ENCODE peak calls at places on chromosomes 3 and 15, in five cellular contexts. One of them, this sample, is unnamed.

GRCh38 chr15:77985031-77985930 is 92.2 kb downstream of the TBC1D2B start:
- DNase-seq in IMR-90: no peak
- DNase-seq in trophoblast cell: no peak
- DNase-seq in mesenchymal stem cell: no peak
- DNase-seq in neuronal stem cell: no peak
- DNase-seq in this sample: no peak

GRCh38 chr3:10515396-10515795 is 10.0 kb upstream of the ATP2B2 start:
- DNase-seq in IMR-90: no peak
- DNase-seq in trophoblast cell: no peak
- DNase-seq in mesenchymal stem cell: no peak
- DNase-seq in neuronal stem cell: no peak
- DNase-seq in this sample: no peak

GRCh38 chr3:149702691-149703426 is 45.0 kb upstream of the WWTR1 start:
- DNase-seq in IMR-90: peak; percentile 97
- DNase-seq in trophoblast cell: no peak
- DNase-seq in mesenchymal stem cell: peak; percentile 87
- DNase-seq in neuronal stem cell: no peak
- DNase-seq in this sample: no peak

GRCh38 chr3:124700880-124701684 is 29.2 kb upstream of the UMPS start:
- DNase-seq in IMR-90: peak; percentile 37
- DNase-seq in trophoblast cell: no peak
- DNase-seq in mesenchymal stem cell: peak; percentile 13
- DNase-seq in neuronal stem cell: no peak
- DNase-seq in this sample: no peak

GRCh38 chr15:60005352-60006202 is 1.5 kb downstream of the FOXB1 start:
- DNase-seq in IMR-90: no peak
- DNase-seq in trophoblast cell: peak; percentile 14
- DNase-seq in mesenchymal stem cell: no peak
- DNase-seq in neuronal stem cell: no peak
- DNase-seq in this sample: peak; percentile 69

GRCh38 chr15:66715181-66715624 is 13.2 kb downstream of the SMAD6 start:
- DNase-seq in IMR-90: no peak
- DNase-seq in trophoblast cell: no peak
- DNase-seq in mesenchymal stem cell: no peak
- DNase-seq in neuronal stem cell: no peak
- DNase-seq in this sample: no peak

GRCh38 chr3:9897408-9898372 is 5.0 kb upstream of the IL17RE start:
- DNase-seq in IMR-90: peak; percentile 41
- DNase-seq in trophoblast cell: no peak
- DNase-seq in mesenchymal stem cell: peak; percentile 22
- DNase-seq in neuronal stem cell: no peak
- DNase-seq in this sample: no peak

GRCh38 chr15:50828610-50829206 is 63.2 kb upstream of the SPPL2A start:
- DNase-seq in IMR-90: peak; percentile 86
- DNase-seq in trophoblast cell: peak; percentile 71
- DNase-seq in mesenchymal stem cell: peak; percentile 96
- DNase-seq in neuronal stem cell: peak; percentile 35
- DNase-seq in this sample: no peak

GRCh38 chr3:45124379-45124778 is 21.8 kb downstream of the CDCP1 start:
- DNase-seq in IMR-90: peak; percentile 94
- DNase-seq in trophoblast cell: no peak
- DNase-seq in mesenchymal stem cell: peak; percentile 91
- DNase-seq in neuronal stem cell: no peak
- DNase-seq in this sample: no peak

GRCh38 chr3:189797103-189797850 is 166.1 kb downstream of the TP63 start:
- DNase-seq in IMR-90: no peak
- DNase-seq in trophoblast cell: no peak
- DNase-seq in mesenchymal stem cell: peak; percentile 28
- DNase-seq in neuronal stem cell: no peak
- DNase-seq in this sample: no peak

GRCh38 chr3:16101295-16102186 is 72.9 kb upstream of the GALNT15 start:
- DNase-seq in IMR-90: peak; percentile 59
- DNase-seq in trophoblast cell: peak; percentile 68
- DNase-seq in mesenchymal stem cell: no peak
- DNase-seq in neuronal stem cell: no peak
- DNase-seq in this sample: peak; percentile 1

GRCh38 chr15:41494922-41495735 is 1.5 kb downstream of the ITPKA start:
- DNase-seq in IMR-90: no peak
- DNase-seq in trophoblast cell: no peak
- DNase-seq in mesenchymal stem cell: peak; percentile 37
- DNase-seq in neuronal stem cell: peak; percentile 32
- DNase-seq in this sample: no peak

GRCh38 chr3:172550347-172550943 is 27.2 kb upstream of the TNFSF10 start:
- DNase-seq in IMR-90: peak; percentile 98
- DNase-seq in trophoblast cell: no peak
- DNase-seq in mesenchymal stem cell: peak; percentile 86
- DNase-seq in neuronal stem cell: no peak
- DNase-seq in this sample: no peak

GRCh38 chr15:70488941-70489848 is 274.2 kb downstream of the UACA start:
- DNase-seq in IMR-90: no peak
- DNase-seq in trophoblast cell: no peak
- DNase-seq in mesenchymal stem cell: no peak
- DNase-seq in neuronal stem cell: no peak
- DNase-seq in this sample: no peak

GRCh38 chr3:47347217-47347801 is 33.5 kb upstream of the PTPN23 start:
- DNase-seq in IMR-90: peak; percentile 79
- DNase-seq in trophoblast cell: peak; percentile 11
- DNase-seq in mesenchymal stem cell: peak; percentile 87
- DNase-seq in neuronal stem cell: no peak
- DNase-seq in this sample: no peak

GRCh38 chr3:23202921-23203650 is at the start of gene UBE2E2:
- DNase-seq in IMR-90: peak; percentile 66
- DNase-seq in trophoblast cell: peak; percentile 48
- DNase-seq in mesenchymal stem cell: peak; percentile 62
- DNase-seq in neuronal stem cell: peak; percentile 75
- DNase-seq in this sample: peak; percentile 84

GRCh38 chr3:52004158-52004787 is 8.6 kb upstream of the RPL29 start:
- DNase-seq in IMR-90: peak; percentile 48
- DNase-seq in trophoblast cell: no peak
- DNase-seq in mesenchymal stem cell: peak; percentile 60
- DNase-seq in neuronal stem cell: peak; percentile 71
- DNase-seq in this sample: peak; percentile 76

GRCh38 chr3:51961607-51962569 is 5.4 kb downstream of the PCBP4 start:
- DNase-seq in IMR-90: no peak
- DNase-seq in trophoblast cell: no peak
- DNase-seq in mesenchymal stem cell: no peak
- DNase-seq in neuronal stem cell: no peak
- DNase-seq in this sample: no peak

GRCh38 chr15:40238927-40239591 is at the start of gene PAK6:
- DNase-seq in IMR-90: peak; percentile 53
- DNase-seq in trophoblast cell: peak; percentile 90
- DNase-seq in mesenchymal stem cell: peak; percentile 53
- DNase-seq in neuronal stem cell: peak; percentile 31
- DNase-seq in this sample: peak; percentile 90

GRCh38 chr15:68154923-68155559 is 50.1 kb downstream of the CALML4 start:
- DNase-seq in IMR-90: peak; percentile 70
- DNase-seq in trophoblast cell: peak; percentile 39
- DNase-seq in mesenchymal stem cell: peak; percentile 64
- DNase-seq in neuronal stem cell: peak; percentile 35
- DNase-seq in this sample: no peak

GRCh38 chr3:39011191-39011736 is 40.5 kb downstream of the SCN11A start:
- DNase-seq in IMR-90: no peak
- DNase-seq in trophoblast cell: no peak
- DNase-seq in mesenchymal stem cell: no peak
- DNase-seq in neuronal stem cell: no peak
- DNase-seq in this sample: no peak

GRCh38 chr3:171049831-171050444 is 23.4 kb upstream of the SLC2A2 start:
- DNase-seq in IMR-90: peak; percentile 61
- DNase-seq in trophoblast cell: no peak
- DNase-seq in mesenchymal stem cell: peak; percentile 64
- DNase-seq in neuronal stem cell: peak; percentile 48
- DNase-seq in this sample: peak; percentile 36

GRCh38 chr3:56624725-56625124 is 58.3 kb downstream of the TASOR start:
- DNase-seq in IMR-90: peak; percentile 49
- DNase-seq in trophoblast cell: peak; percentile 32
- DNase-seq in mesenchymal stem cell: no peak
- DNase-seq in neuronal stem cell: no peak
- DNase-seq in this sample: no peak

GRCh38 chr3:52458031-52458760 is 2.8 kb downstream of the NISCH start:
- DNase-seq in IMR-90: no peak
- DNase-seq in trophoblast cell: no peak
- DNase-seq in mesenchymal stem cell: no peak
- DNase-seq in neuronal stem cell: no peak
- DNase-seq in this sample: no peak

GRCh38 chr3:99999541-99999940 is 114.8 kb downstream of the FILIP1L start:
- DNase-seq in IMR-90: peak; percentile 35
- DNase-seq in trophoblast cell: no peak
- DNase-seq in mesenchymal stem cell: peak; percentile 45
- DNase-seq in neuronal stem cell: no peak
- DNase-seq in this sample: no peak

GRCh38 chr3:30188713-30189112 is 417.7 kb upstream of the TGFBR2 start:
- DNase-seq in IMR-90: peak; percentile 44
- DNase-seq in trophoblast cell: peak; percentile 90
- DNase-seq in mesenchymal stem cell: no peak
- DNase-seq in neuronal stem cell: no peak
- DNase-seq in this sample: no peak

GRCh38 chr3:77373619-77374018 is 333.7 kb downstream of the ROBO2 start:
- DNase-seq in IMR-90: no peak
- DNase-seq in trophoblast cell: no peak
- DNase-seq in mesenchymal stem cell: no peak
- DNase-seq in neuronal stem cell: no peak
- DNase-seq in this sample: no peak

GRCh38 chr3:50321844-50322385 is 630 bp downstream of the HYAL2 start:
- DNase-seq in IMR-90: no peak
- DNase-seq in trophoblast cell: no peak
- DNase-seq in mesenchymal stem cell: no peak
- DNase-seq in neuronal stem cell: peak; percentile 94
- DNase-seq in this sample: no peak

GRCh38 chr3:122760457-122761271 is 33.0 kb downstream of the HSPBAP1 start:
- DNase-seq in IMR-90: no peak
- DNase-seq in trophoblast cell: peak; percentile 42
- DNase-seq in mesenchymal stem cell: no peak
- DNase-seq in neuronal stem cell: peak; percentile 45
- DNase-seq in this sample: peak; percentile 56

GRCh38 chr3:122767690-122768372 is 25.8 kb downstream of the HSPBAP1 start:
- DNase-seq in IMR-90: peak; percentile 10
- DNase-seq in trophoblast cell: peak; percentile 89
- DNase-seq in mesenchymal stem cell: no peak
- DNase-seq in neuronal stem cell: no peak
- DNase-seq in this sample: no peak

DNA sequence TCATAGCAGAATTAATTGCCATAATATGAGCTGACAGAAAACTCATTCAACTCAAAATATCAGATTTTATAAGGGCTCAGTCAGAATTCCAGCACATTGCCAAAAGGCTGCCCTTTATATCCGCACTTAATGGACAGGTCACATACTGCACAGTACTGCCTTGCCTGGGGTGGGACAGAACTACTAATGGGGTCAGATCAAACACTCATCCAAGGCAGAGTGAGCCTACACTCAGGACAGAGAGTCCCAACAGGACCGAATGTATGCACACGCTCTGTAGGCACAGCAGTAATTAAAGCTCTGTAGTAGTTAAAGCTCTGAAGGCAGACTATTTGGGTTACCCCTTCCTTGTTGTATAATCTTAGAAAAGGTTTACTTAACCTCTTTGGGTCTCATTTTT is 27.2 kb downstream of the HSPBAP1 start:
- DNase-seq in IMR-90: no peak
- DNase-seq in trophoblast cell: no peak
- DNase-seq in mesenchymal stem cell: no peak
- DNase-seq in neuronal stem cell: no peak
- DNase-seq in this sample: no peak
- H3K14ac ChIP-seq in IMR-90: peak overlapping the region; percentile 32
- H3K14ac ChIP-seq in trophoblast cell: no peak overlapping the region
- H3K14ac ChIP-seq in mesenchymal stem cell: no peak overlapping the region
- H3K14ac ChIP-seq in neuronal stem cell: no peak overlapping the region
- H3K14ac ChIP-seq in this sample: no peak overlapping the region

GRCh38 chr15:84842781-84843180 is 25.6 kb downstream of the ALPK3 start:
- DNase-seq in IMR-90: no peak
- DNase-seq in trophoblast cell: no peak
- DNase-seq in mesenchymal stem cell: no peak
- DNase-seq in neuronal stem cell: no peak
- DNase-seq in this sample: no peak

GRCh38 chr15:84839714-84840113 is 22.6 kb downstream of the ALPK3 start:
- DNase-seq in IMR-90: no peak
- DNase-seq in trophoblast cell: no peak
- DNase-seq in mesenchymal stem cell: no peak
- DNase-seq in neuronal stem cell: no peak
- DNase-seq in this sample: no peak

GRCh38 chr15:84840255-84840654 is 23.1 kb downstream of the ALPK3 start:
- DNase-seq in IMR-90: no peak
- DNase-seq in trophoblast cell: no peak
- DNase-seq in mesenchymal stem cell: no peak
- DNase-seq in neuronal stem cell: no peak
- DNase-seq in this sample: no peak

GRCh38 chr15:84836859-84837258 is 19.7 kb downstream of the ALPK3 start:
- DNase-seq in IMR-90: no peak
- DNase-seq in trophoblast cell: no peak
- DNase-seq in mesenchymal stem cell: no peak
- DNase-seq in neuronal stem cell: no peak
- DNase-seq in this sample: no peak

GRCh38 chr15:84840741-84841429 is 23.7 kb downstream of the ALPK3 start:
- DNase-seq in IMR-90: peak; percentile 32
- DNase-seq in trophoblast cell: no peak
- DNase-seq in mesenchymal stem cell: peak; percentile 86
- DNase-seq in neuronal stem cell: no peak
- DNase-seq in this sample: no peak
- H3K4me1 ChIP-seq in IMR-90: peaks cover 1% of the 10 kb centered on the region
- H3K4me1 ChIP-seq in trophoblast cell: no peaks in the 10 kb centered on the region
- H3K4me1 ChIP-seq in mesenchymal stem cell: peaks cover 14% of the 10 kb centered on the region
- H3K4me1 ChIP-seq in neuronal stem cell: no peaks in the 10 kb centered on the region
- H3K4me1 ChIP-seq in this sample: no peaks in the 10 kb centered on the region

GRCh38 chr3:32216172-32216783 is 22.2 kb upstream of the CMTM8 start:
- DNase-seq in IMR-90: no peak
- DNase-seq in trophoblast cell: no peak
- DNase-seq in mesenchymal stem cell: no peak
- DNase-seq in neuronal stem cell: no peak
- DNase-seq in this sample: no peak
- H3K4me3 ChIP-seq in IMR-90: no peak overlapping the region
- H3K4me3 ChIP-seq in trophoblast cell: no peak overlapping the region
- H3K4me3 ChIP-seq in mesenchymal stem cell: no peak overlapping the region
- H3K4me3 ChIP-seq in neuronal stem cell: no peak overlapping the region
- H3K4me3 ChIP-seq in this sample: no peak overlapping the region

DNA sequence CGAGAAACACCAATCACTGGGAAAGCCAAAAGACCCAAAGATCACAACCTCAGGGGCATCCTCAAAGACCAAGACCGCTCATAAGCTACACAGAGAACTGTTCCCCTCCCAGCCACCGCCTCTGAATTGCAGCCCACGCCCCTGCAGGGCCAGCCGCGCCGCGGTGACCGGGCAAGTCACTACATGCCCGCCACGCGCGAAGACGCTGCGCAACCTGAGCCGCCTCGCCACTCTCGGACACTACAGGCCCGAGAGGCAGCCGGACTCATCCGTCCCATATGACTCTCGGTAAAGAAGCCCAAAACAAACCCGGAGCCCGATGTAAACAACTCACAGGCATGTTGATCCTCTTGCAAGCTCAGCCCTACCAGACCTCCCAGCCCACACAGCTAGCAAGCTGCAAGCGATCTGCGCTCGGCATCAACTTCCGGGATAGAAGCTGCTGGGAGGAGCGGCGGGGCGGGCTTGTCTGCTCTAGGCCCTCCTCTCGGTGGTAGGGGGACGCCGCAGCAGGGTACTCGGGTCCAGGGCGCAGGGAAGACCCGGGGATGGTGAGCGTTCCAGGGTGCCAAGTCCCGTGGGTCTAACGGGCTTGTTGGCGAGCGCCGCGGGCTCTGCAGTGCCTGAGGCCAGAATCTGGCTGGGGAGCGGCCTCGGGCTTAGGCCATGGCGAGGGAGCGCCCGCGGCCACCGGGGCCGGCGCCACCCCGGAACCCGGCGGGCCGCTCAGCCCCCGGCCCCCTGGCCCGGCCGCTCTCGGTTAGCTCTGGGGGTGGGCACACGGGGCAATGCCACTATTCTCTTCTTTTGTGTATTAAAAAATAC is at the start of gene RPS27L:
- DNase-seq in IMR-90: peak; percentile 95
- DNase-seq in trophoblast cell: peak; percentile 95
- DNase-seq in mesenchymal stem cell: peak; percentile 97
- DNase-seq in neuronal stem cell: peak; percentile 87
- DNase-seq in this sample: peak; percentile 91
- H3K14ac ChIP-seq in IMR-90: peak within 1 kb of the TSS; percentile 98
- H3K14ac ChIP-seq in trophoblast cell: peak within 1 kb of the TSS; percentile 78
- H3K14ac ChIP-seq in mesenchymal stem cell: peak within 1 kb of the TSS; percentile 47
- H3K14ac ChIP-seq in neuronal stem cell: no peak within 1 kb of the TSS
- H3K14ac ChIP-seq in this sample: no peak within 1 kb of the TSS